ENCODE peak calls at places on chromosome 1, in six cellular contexts. One of them, this sample, is unnamed.
A peak's percentile ranks its signal among the peaks of the same experiment; 100 is the strongest.

GRCh38 chr1:245153645-245154428 is 948 bp upstream of the KIF26B start:
- DNase-seq in amniotic epithelial cell: peak; percentile 19
- DNase-seq in HS-5: no peak
- DNase-seq in activated T-cell treated with anti-CD3 and anti-CD28 coated beads, Interleukin-2, amount 50 U/mL, for 72 hours: peak; percentile 31
- DNase-seq in HFF-Myc: no peak
- DNase-seq in CD4-positive, CD25-positive, alpha-beta regulatory T cell: peak; percentile 8
- DNase-seq in this sample: no peak

GRCh38 chr1:234724517-234725176 is 114.7 kb upstream of the IRF2BP2 start:
- DNase-seq in activated T-cell treated with anti-CD3 and anti-CD28 coated beads, Interleukin-2, amount 50 U/mL, for 72 hours: peak; percentile 53
- DNase-seq in HS-5: no peak
- DNase-seq in CD4-positive, CD25-positive, alpha-beta regulatory T cell: no peak
- DNase-seq in HFF-Myc: no peak
- DNase-seq in amniotic epithelial cell: no peak
- DNase-seq in this sample: no peak

GRCh38 chr1:110200190-110200589 is 9.9 kb upstream of the KCNC4 start:
- DNase-seq in amniotic epithelial cell: no peak
- DNase-seq in HFF-Myc: no peak
- DNase-seq in CD4-positive, CD25-positive, alpha-beta regulatory T cell: no peak
- DNase-seq in activated T-cell treated with anti-CD3 and anti-CD28 coated beads, Interleukin-2, amount 50 U/mL, for 72 hours: no peak
- DNase-seq in HS-5: no peak
- DNase-seq in this sample: no peak

GRCh38 chr1:233240839-233241682 is 54.5 kb downstream of the PCNX2 start:
- DNase-seq in HFF-Myc: no peak
- DNase-seq in activated T-cell treated with anti-CD3 and anti-CD28 coated beads, Interleukin-2, amount 50 U/mL, for 72 hours: peak; percentile 2
- DNase-seq in HS-5: no peak
- DNase-seq in CD4-positive, CD25-positive, alpha-beta regulatory T cell: peak; percentile 21
- DNase-seq in amniotic epithelial cell: peak; percentile 27
- DNase-seq in this sample: no peak

GRCh38 chr1:216822480-216822879 is 99.3 kb upstream of the ESRRG start:
- DNase-seq in activated T-cell treated with anti-CD3 and anti-CD28 coated beads, Interleukin-2, amount 50 U/mL, for 72 hours: no peak
- DNase-seq in CD4-positive, CD25-positive, alpha-beta regulatory T cell: no peak
- DNase-seq in amniotic epithelial cell: no peak
- DNase-seq in HS-5: no peak
- DNase-seq in HFF-Myc: no peak
- DNase-seq in this sample: no peak

GRCh38 chr1:13556224-13556764 is 27.3 kb upstream of the PDPN start:
- DNase-seq in amniotic epithelial cell: no peak
- DNase-seq in HS-5: no peak
- DNase-seq in activated T-cell treated with anti-CD3 and anti-CD28 coated beads, Interleukin-2, amount 50 U/mL, for 72 hours: no peak
- DNase-seq in CD4-positive, CD25-positive, alpha-beta regulatory T cell: no peak
- DNase-seq in HFF-Myc: no peak
- DNase-seq in this sample: no peak

GRCh38 chr1:64967381-64967780 is 1.0 kb upstream of the JAK1 start:
- DNase-seq in activated T-cell treated with anti-CD3 and anti-CD28 coated beads, Interleukin-2, amount 50 U/mL, for 72 hours: no peak
- DNase-seq in amniotic epithelial cell: no peak
- DNase-seq in CD4-positive, CD25-positive, alpha-beta regulatory T cell: no peak
- DNase-seq in HS-5: no peak
- DNase-seq in HFF-Myc: no peak
- DNase-seq in this sample: no peak

GRCh38 chr1:112358061-112358770 is 37.8 kb upstream of the CTTNBP2NL start:
- DNase-seq in amniotic epithelial cell: peak; percentile 94
- DNase-seq in CD4-positive, CD25-positive, alpha-beta regulatory T cell: no peak
- DNase-seq in activated T-cell treated with anti-CD3 and anti-CD28 coated beads, Interleukin-2, amount 50 U/mL, for 72 hours: no peak
- DNase-seq in HS-5: no peak
- DNase-seq in HFF-Myc: no peak
- DNase-seq in this sample: no peak

GRCh38 chr1:160956966-160957365 is 2.4 kb upstream of the ITLN2 start:
- DNase-seq in HFF-Myc: no peak
- DNase-seq in CD4-positive, CD25-positive, alpha-beta regulatory T cell: no peak
- DNase-seq in HS-5: no peak
- DNase-seq in activated T-cell treated with anti-CD3 and anti-CD28 coated beads, Interleukin-2, amount 50 U/mL, for 72 hours: no peak
- DNase-seq in amniotic epithelial cell: no peak
- DNase-seq in this sample: no peak

This sample was measured in NCI-H226.